ENCODE peak calls at places on chromosomes 16 and 17, in seven cellular contexts. U is H1, O is K562, C is HCT116, W is SK-N-SH, V is HepG2, N is GM12878. L is an unnamed sample.

GRCh38 chr16:58727028-58727781 is 6.9 kb downstream of the GOT2 start:
- DNase-seq in U (no peak), O (no peak), C (no peak), W (no peak), V (no peak), N (no peak), L (no peak)

GRCh38 chr17:17884281-17885028 is 47.7 kb upstream of the SREBF1 start:
- DNase-seq in U (no peak), O (no peak), C (no peak), W (no peak), V (no peak), N (no peak), L (no peak)

GRCh38 chr17:34171245-34171818 is 83.8 kb upstream of the CCL2 start:
- DNase-seq in U (peak; percentile 82), O (peak; percentile 84), C (peak; percentile 12), W (peak; percentile 62), V (peak; percentile 65), N (no peak), L (peak; percentile 73)

GRCh38 chr17:82400830-82401229 is 17.3 kb upstream of the HEXD start:
- DNase-seq in U (no peak), O (no peak), C (no peak), W (no peak), V (no peak), N (no peak), L (no peak)

GRCh38 chr16:86569843-86570447 is 3.3 kb downstream of the FOXC2 start:
- DNase-seq in U (no peak), O (no peak), C (no peak), W (no peak), V (no peak), N (no peak), L (peak; percentile 29)

GRCh38 chr16:75074920-75075687 is 41.5 kb downstream of the LDHD start:
- DNase-seq in U (no peak), O (peak; percentile 82), C (no peak), W (no peak), V (no peak), N (peak; percentile 96), L (peak; percentile 56)

GRCh38 chr17:42980274-42980765 is at the start of gene RUNDC1:
- DNase-seq in U (peak; percentile 97), O (peak; percentile 96), C (peak; percentile 59), W (peak; percentile 98), V (peak; percentile 85), N (peak; percentile 51), L (peak; percentile 85)

GRCh38 chr16:27436065-27436464 is 34.1 kb downstream of the IL21R start:
- DNase-seq in U (peak; percentile 30), O (no peak), C (no peak), W (no peak), V (no peak), N (no peak), L (no peak)

GRCh38 chr17:29594441-29595090 is 1.6 kb downstream of the ANKRD13B start:
- DNase-seq in U (no peak), O (no peak), C (no peak), W (no peak), V (no peak), N (no peak), L (no peak)

GRCh38 chr16:72013389-72013788 is 4.8 kb downstream of the DHODH start:
- DNase-seq in U (no peak), O (peak; percentile 38), C (no peak), W (no peak), V (no peak), N (no peak), L (no peak)

GRCh38 chr16:50263940-50264929 is 2.1 kb upstream of the ADCY7 start:
- DNase-seq in U (no peak), O (peak; percentile 56), C (no peak), W (no peak), V (peak; percentile 75), N (peak; percentile 57), L (no peak)

GRCh38 chr17:68255731-68256538 is 8.1 kb downstream of the AMZ2 start:
- DNase-seq in U (no peak), O (peak; percentile 64), C (no peak), W (no peak), V (peak; percentile 40), N (no peak), L (no peak)

GRCh38 chr16:3589991-3590701 is 12.9 kb upstream of the NLRC3 start:
- DNase-seq in U (no peak), O (no peak), C (no peak), W (no peak), V (no peak), N (no peak), L (no peak)

GRCh38 chr17:69246726-69247375 is 18.2 kb upstream of the ABCA10 start:
- DNase-seq in U (no peak), O (peak; percentile 62), C (peak; percentile 55), W (peak; percentile 39), V (peak; percentile 62), N (peak; percentile 25), L (peak; percentile 69)

GRCh38 chr16:30748634-30749445 is 615 bp downstream of the PHKG2 start:
- DNase-seq in U (peak; percentile 77), O (peak; percentile 61), C (no peak), W (peak; percentile 80), V (no peak), N (no peak), L (peak; percentile 21)

GRCh38 chr16:27401768-27402568 is at the start of gene IL21R:
- DNase-seq in U (no peak), O (peak; percentile 13), C (no peak), W (peak; percentile 38), V (no peak), N (peak; percentile 85), L (no peak)

GRCh38 chr16:85878875-85879274 is 20.1 kb upstream of the IRF8 start:
- DNase-seq in U (no peak), O (no peak), C (no peak), W (no peak), V (no peak), N (no peak), L (peak; percentile 92)

GRCh38 chr16:77785365-77785764 is 3.0 kb upstream of the VAT1L start:
- DNase-seq in U (no peak), O (no peak), C (no peak), W (no peak), V (no peak), N (no peak), L (no peak)

GRCh38 chr17:2400877-2401425 is at the start of gene MNT:
- DNase-seq in U (peak; percentile 93), O (peak; percentile 89), C (peak; percentile 82), W (peak; percentile 94), V (peak; percentile 86), N (no peak), L (peak; percentile 94)
- H3K4me1 ChIP-seq in U (peaks cover 31% of the 10 kb centered on the region), O (peaks cover 26% of the 10 kb centered on the region), C (peaks cover 48% of the 10 kb centered on the region), W (peaks cover 38% of the 10 kb centered on the region), V (peaks cover 50% of the 10 kb centered on the region), N (peaks cover 18% of the 10 kb centered on the region), L (peaks cover 42% of the 10 kb centered on the region)

DNA sequence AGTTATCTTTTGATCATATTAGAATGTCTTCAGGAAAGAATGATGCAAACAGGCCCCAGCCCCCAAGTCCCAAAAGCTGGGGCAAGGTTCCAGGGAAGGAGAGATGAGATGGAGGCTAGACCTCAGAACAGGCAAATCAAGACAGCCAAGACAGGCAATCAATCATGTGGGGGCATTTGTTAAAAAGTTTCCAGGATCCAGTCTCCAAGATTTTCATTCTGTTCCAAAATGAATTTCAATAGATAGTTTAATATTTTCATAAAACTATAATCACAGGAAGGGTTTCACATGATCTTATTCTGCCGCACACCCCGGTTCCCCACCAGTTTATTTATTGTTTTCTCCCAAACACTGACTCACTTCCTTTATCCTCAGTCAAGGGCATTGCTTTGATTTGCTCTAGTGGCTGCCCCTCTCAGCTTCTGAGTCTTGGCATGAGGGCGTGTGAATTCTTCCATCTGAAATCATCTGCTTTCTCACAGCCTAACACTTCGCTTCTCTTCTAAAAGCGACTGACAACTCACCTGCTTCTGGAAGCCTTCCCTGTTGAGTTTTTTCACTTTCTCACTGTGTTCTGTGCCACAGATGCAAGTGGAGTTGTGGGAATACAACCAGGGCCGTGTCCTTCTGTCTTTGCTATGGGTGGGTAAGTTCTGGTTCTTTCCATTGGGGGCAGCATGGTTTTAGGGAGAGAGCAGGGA is 12.2 kb upstream of the TERF2 start:
- DNase-seq in U (peak; percentile 64), O (peak; percentile 62), C (peak; percentile 76), W (peak; percentile 61), V (peak; percentile 87), N (peak; percentile 19), L (peak; percentile 90)
- H3K9ac ChIP-seq in U (no peak overlapping the region), O (no peak overlapping the region), C (peak overlapping the region; percentile 53), W (no peak overlapping the region), V (peak overlapping the region; percentile 58), N (no peak overlapping the region), L (peak overlapping the region; percentile 71)

GRCh38 chr16:29021471-29021870 is 36.6 kb downstream of the LAT start:
- DNase-seq in U (no peak), O (no peak), C (no peak), W (no peak), V (no peak), N (no peak), L (no peak)

GRCh38 chr16:29025218-29025617 is 40.4 kb downstream of the LAT start:
- DNase-seq in U (no peak), O (peak; percentile 65), C (no peak), W (no peak), V (no peak), N (no peak), L (no peak)

GRCh38 chr16:29024280-29024679 is 39.4 kb downstream of the LAT start:
- DNase-seq in U (no peak), O (no peak), C (no peak), W (no peak), V (no peak), N (no peak), L (no peak)

GRCh38 chr16:29022196-29022595 is 37.3 kb downstream of the LAT start:
- DNase-seq in U (no peak), O (no peak), C (no peak), W (no peak), V (no peak), N (no peak), L (no peak)

GRCh38 chr16:29023279-29024278 is 38.7 kb downstream of the LAT start:
- DNase-seq in U (no peak), O (no peak), C (no peak), W (no peak), V (no peak), N (no peak), L (no peak)
- TF ChIP-seq MAX in U (no peak), O (no peak), C (no peak), W (no peak), V (no peak), N (no peak), L (no peak)

GRCh38 chr16:20884240-20884556 is 16.0 kb downstream of the DCUN1D3 start:
- DNase-seq in U (no peak), O (no peak), C (no peak), W (no peak), V (peak; percentile 56), N (no peak), L (no peak)
- H3K4me1 ChIP-seq in U (no peaks in the 10 kb centered on the region), O (peaks cover 10% of the 10 kb centered on the region), C (peaks cover 29% of the 10 kb centered on the region), W (peaks cover 3% of the 10 kb centered on the region), V (peaks cover 78% of the 10 kb centered on the region), N (peaks cover 8% of the 10 kb centered on the region), L (peaks cover 12% of the 10 kb centered on the region)

DNA sequence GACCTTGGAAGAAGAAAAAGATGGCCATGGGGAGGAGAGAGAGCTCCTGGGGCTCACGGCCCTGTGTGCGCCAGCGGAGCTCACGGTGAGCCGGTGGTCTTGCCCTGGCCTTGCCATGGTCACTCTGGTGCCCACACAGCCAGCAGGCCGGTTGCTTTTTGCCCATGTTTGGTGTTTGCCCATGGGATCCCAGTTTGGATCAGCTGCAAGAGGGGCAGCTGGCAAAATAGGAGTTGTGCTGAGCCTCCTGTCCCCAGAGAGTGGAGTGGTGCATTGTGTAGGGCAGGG is 1.6 kb downstream of the NHERF1 start:
- DNase-seq in U (no peak), O (no peak), C (no peak), W (no peak), V (no peak), N (no peak), L (no peak)
- H3K9ac ChIP-seq in U (peak overlapping the region; percentile 39), O (peak overlapping the region; percentile 97), C (peak overlapping the region; percentile 79), W (no peak overlapping the region), V (peak overlapping the region; percentile 94), N (peak overlapping the region; percentile 73), L (no peak overlapping the region)

GRCh38 chr17:21500064-21500463 is 123.9 kb downstream of the KCNJ12 start:
- DNase-seq in U (no peak), O (no peak), C (no peak), W (no peak), V (no peak), N (no peak), L (no peak)
- TF ChIP-seq MAX in U (no peak), O (no peak), C (no peak), W (no peak), V (no peak), N (no peak), L (no peak)

L was measured in endothelial cell of umbilical vein.